ENCODE peak calls at places on chromosome 5, in six cellular contexts. I is mesenchymal stem cell, B is neuronal stem cell, U is IMR-90, T is H1, M is trophoblast cell. S is an unnamed sample.
A peak's percentile ranks its signal among the peaks of the same experiment; 100 is the strongest.

GRCh38 chr5:76582252-76583162 is 40.7 kb downstream of the F2RL2 start:
- DNase-seq in I (no peak), B (no peak), U (peak; percentile 77), T (no peak), M (peak; percentile 43), S (peak; percentile 7)

GRCh38 chr5:31661257-31661656 is 22.3 kb downstream of the PDZD2 start:
- DNase-seq in I (no peak), B (no peak), U (no peak), T (no peak), M (no peak), S (no peak)

GRCh38 chr5:143033535-143034260 is 263.5 kb downstream of the ARHGAP26 start:
- DNase-seq in I (peak; percentile 88), B (no peak), U (peak; percentile 95), T (no peak), M (peak; percentile 70), S (no peak)

GRCh38 chr5:111223790-111224560 is at the start of gene CAMK4:
- DNase-seq in I (peak; percentile 82), B (peak; percentile 78), U (peak; percentile 73), T (peak; percentile 38), M (peak; percentile 20), S (peak; percentile 86)

GRCh38 chr5:56100429-56101176 is 105.8 kb upstream of the IL6ST start:
- DNase-seq in I (no peak), B (no peak), U (no peak), T (no peak), M (no peak), S (no peak)

GRCh38 chr5:14110680-14111079 is 32.5 kb upstream of the TRIO start:
- DNase-seq in I (peak; percentile 38), B (no peak), U (peak; percentile 95), T (no peak), M (peak; percentile 92), S (no peak)

GRCh38 chr5:112863549-112863948 is 2.5 kb downstream of the SRP19 start:
- DNase-seq in I (no peak), B (no peak), U (no peak), T (no peak), M (peak; percentile 58), S (no peak)

GRCh38 chr5:145978171-145978570 is 41.8 kb downstream of the SH3RF2 start:
- DNase-seq in I (no peak), B (no peak), U (no peak), T (no peak), M (no peak), S (no peak)

GRCh38 chr5:149853019-149853648 is 91.5 kb downstream of the PDE6A start:
- DNase-seq in I (peak; percentile 72), B (peak; percentile 80), U (peak; percentile 77), T (peak; percentile 56), M (peak; percentile 81), S (peak; percentile 82)

GRCh38 chr5:168417731-168418429 is 68.4 kb upstream of the RARS1 start:
- DNase-seq in I (no peak), B (no peak), U (peak; percentile 62), T (no peak), M (no peak), S (no peak)
- H3K4me3 ChIP-seq in I (no peak overlapping the region), B (no peak overlapping the region), U (no peak overlapping the region), T (no peak overlapping the region), M (no peak overlapping the region), S (no peak overlapping the region)

GRCh38 chr5:131984945-131985665 is 26.4 kb downstream of the ACSL6 start:
- DNase-seq in I (no peak), B (no peak), U (no peak), T (no peak), M (no peak), S (no peak)

GRCh38 chr5:131979816-131980215 is 31.6 kb downstream of the ACSL6 start:
- DNase-seq in I (no peak), B (no peak), U (no peak), T (no peak), M (no peak), S (no peak)

GRCh38 chr5:131983244-131983771 is 28.1 kb downstream of the ACSL6 start:
- DNase-seq in I (no peak), B (no peak), U (no peak), T (no peak), M (no peak), S (no peak)

GRCh38 chr5:131980696-131981095 is 30.8 kb downstream of the ACSL6 start:
- DNase-seq in I (no peak), B (no peak), U (no peak), T (no peak), M (no peak), S (no peak)

DNA sequence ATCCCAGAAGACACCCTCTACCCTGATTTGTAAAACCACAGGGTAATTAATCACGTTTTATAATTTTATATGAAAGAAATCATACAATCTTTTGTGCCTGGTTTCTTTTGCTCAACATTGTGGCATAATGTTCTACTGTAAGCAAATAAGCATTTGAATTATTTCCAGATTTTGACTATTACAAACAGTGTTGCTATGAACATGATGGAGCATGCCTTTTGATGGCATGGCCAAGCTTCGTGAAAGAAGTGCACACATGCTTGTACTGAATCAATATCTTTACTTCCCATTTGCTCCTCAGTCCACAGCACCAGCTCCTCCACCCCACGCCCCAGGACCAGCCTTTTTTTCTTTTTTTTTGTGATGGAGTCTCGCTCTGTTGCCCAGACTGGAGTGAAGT is 29.9 kb downstream of the ACSL6 start:
- DNase-seq in I (no peak), B (no peak), U (no peak), T (no peak), M (no peak), S (no peak)
- H2AK5ac ChIP-seq in I (no peak overlapping the region), B (no peak overlapping the region), U (no peak overlapping the region), T (no peak overlapping the region), M (no peak overlapping the region), S (no peak overlapping the region)

GRCh38 chr5:119828536-119828935 is 199.2 kb downstream of the FAM170A start:
- DNase-seq in I (no peak), B (no peak), U (no peak), T (no peak), M (no peak), S (no peak)

GRCh38 chr5:119829341-119829740 is 200.0 kb downstream of the FAM170A start:
- DNase-seq in I (no peak), B (no peak), U (no peak), T (no peak), M (no peak), S (no peak)
- H3K4me3 ChIP-seq in I (no peak overlapping the region), B (no peak overlapping the region), U (no peak overlapping the region), T (no peak overlapping the region), M (no peak overlapping the region), S (no peak overlapping the region)

GRCh38 chr5:126969548-126969947 is 60.8 kb downstream of the MARCHF3 start:
- DNase-seq in I (no peak), B (no peak), U (no peak), T (no peak), M (no peak), S (no peak)
- H2AK5ac ChIP-seq in I (no peak overlapping the region), B (no peak overlapping the region), U (peak overlapping the region; percentile 56), T (no peak overlapping the region), M (no peak overlapping the region), S (no peak overlapping the region)

GRCh38 chr5:10301266-10301665 is 6.4 kb downstream of the CMBL start:
- DNase-seq in I (no peak), B (no peak), U (no peak), T (no peak), M (no peak), S (no peak)
- H3K4me3 ChIP-seq in I (no peak overlapping the region), B (no peak overlapping the region), U (no peak overlapping the region), T (no peak overlapping the region), M (no peak overlapping the region), S (no peak overlapping the region)

DNA sequence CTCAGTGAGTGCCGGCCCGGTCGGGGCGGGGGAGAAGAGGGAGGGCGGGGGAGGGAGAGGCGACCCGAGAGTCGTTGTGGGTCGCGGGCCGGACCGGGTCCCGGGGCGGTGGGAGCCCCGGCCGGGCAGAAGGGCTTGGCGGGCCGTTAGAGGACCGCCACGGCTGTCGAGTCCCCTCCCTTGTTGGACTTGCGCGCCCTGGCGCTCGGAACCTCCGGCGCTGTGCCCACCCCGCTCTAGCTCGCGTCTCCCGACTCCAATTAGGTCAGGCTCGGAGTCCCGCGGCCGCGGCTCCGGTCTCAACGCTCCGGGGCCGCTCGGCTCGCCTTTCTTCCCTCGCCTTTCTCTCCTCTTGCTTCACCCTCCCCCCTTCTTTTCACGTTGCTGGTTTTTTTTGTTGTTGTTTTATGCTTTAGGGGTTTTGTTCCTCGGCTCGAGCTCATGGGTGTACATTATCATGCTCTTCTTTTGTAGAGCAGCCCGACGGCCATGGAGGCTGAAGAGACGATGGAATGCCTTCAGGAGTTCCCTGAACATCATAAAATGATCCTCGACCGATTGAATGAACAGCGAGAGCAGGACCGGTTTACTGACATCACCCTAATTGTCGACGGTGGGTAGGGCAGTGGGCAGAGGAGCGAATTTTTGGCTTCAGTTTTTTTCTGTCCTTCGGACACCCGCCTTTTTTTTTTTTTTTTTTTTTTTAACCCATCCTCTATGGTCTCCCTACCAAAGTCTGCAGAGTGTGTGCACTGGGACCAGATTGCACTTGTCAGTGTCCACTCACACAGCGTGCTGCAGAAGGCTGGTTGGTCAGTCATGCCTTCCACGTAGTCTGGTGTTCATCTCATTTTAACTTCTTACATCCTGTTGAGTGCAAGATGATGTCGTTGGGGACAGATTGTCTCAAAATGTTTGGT is 1.1 kb downstream of the ZNF131 start:
- DNase-seq in I (peak; percentile 81), B (peak; percentile 3), U (peak; percentile 80), T (no peak), M (peak; percentile 48), S (peak; percentile 27)
- H2AK5ac ChIP-seq in I (no peak overlapping the region), B (no peak overlapping the region), U (peak overlapping the region; percentile 70), T (no peak overlapping the region), M (no peak overlapping the region), S (no peak overlapping the region)

S was measured in mesendoderm.